ENCODE peak calls at places on chromosomes 16 and 17, in six cellular contexts. One of them, this sample, is unnamed. For H3K36me3, the result is how much of the 10 kb centered on the place peaks cover.

GRCh38 chr17:13202835-13203234 is 185.0 kb upstream of the ELAC2 start:
- DNase-seq in stomach: no peak
- DNase-seq in suprapubic skin: no peak
- DNase-seq in sigmoid colon: no peak
- DNase-seq in tibial nerve: no peak
- DNase-seq in upper lobe of left lung: no peak
- DNase-seq in this sample: no peak

GRCh38 chr16:67539271-67539670 is 10.6 kb downstream of the RIPOR1 start:
- DNase-seq in stomach: no peak
- DNase-seq in tibial nerve: no peak
- DNase-seq in sigmoid colon: no peak
- DNase-seq in upper lobe of left lung: no peak
- DNase-seq in suprapubic skin: no peak
- DNase-seq in this sample: no peak

GRCh38 chr17:81510798-81511549 is 1.6 kb downstream of the ACTG1 start:
- DNase-seq in stomach: no peak
- DNase-seq in tibial nerve: no peak
- DNase-seq in upper lobe of left lung: no peak
- DNase-seq in sigmoid colon: no peak
- DNase-seq in suprapubic skin: no peak
- DNase-seq in this sample: peak

GRCh38 chr16:89700649-89701424 is 668 bp downstream of the SPATA2L start:
- DNase-seq in suprapubic skin: peak
- DNase-seq in stomach: peak
- DNase-seq in upper lobe of left lung: peak
- DNase-seq in tibial nerve: no peak
- DNase-seq in sigmoid colon: no peak
- DNase-seq in this sample: peak

GRCh38 chr17:28328325-28328724 is 6.9 kb downstream of the IFT20 start:
- DNase-seq in tibial nerve: no peak
- DNase-seq in stomach: peak
- DNase-seq in sigmoid colon: peak
- DNase-seq in upper lobe of left lung: no peak
- DNase-seq in suprapubic skin: no peak
- DNase-seq in this sample: no peak

GRCh38 chr17:49928126-49928800 is 40.7 kb upstream of the DLX4 start:
- DNase-seq in stomach: no peak
- DNase-seq in sigmoid colon: no peak
- DNase-seq in tibial nerve: no peak
- DNase-seq in upper lobe of left lung: no peak
- DNase-seq in suprapubic skin: no peak
- DNase-seq in this sample: no peak

GRCh38 chr16:63806794-63807506 is 1314.9 kb downstream of the CDH11 start:
- DNase-seq in suprapubic skin: no peak
- DNase-seq in upper lobe of left lung: no peak
- DNase-seq in tibial nerve: no peak
- DNase-seq in sigmoid colon: no peak
- DNase-seq in stomach: no peak
- DNase-seq in this sample: no peak

GRCh38 chr17:49434821-49435581 is 20.3 kb upstream of the PHB1 start:
- DNase-seq in tibial nerve: no peak
- DNase-seq in suprapubic skin: peak
- DNase-seq in upper lobe of left lung: no peak
- DNase-seq in sigmoid colon: no peak
- DNase-seq in stomach: peak
- DNase-seq in this sample: no peak

GRCh38 chr17:50559674-50560184 is 786 bp upstream of the CACNA1G start:
- DNase-seq in sigmoid colon: peak
- DNase-seq in tibial nerve: no peak
- DNase-seq in suprapubic skin: no peak
- DNase-seq in stomach: peak
- DNase-seq in upper lobe of left lung: peak
- DNase-seq in this sample: peak

GRCh38 chr17:40224707-40225092 is 5.6 kb downstream of the WIPF2 start:
- DNase-seq in upper lobe of left lung: peak
- DNase-seq in sigmoid colon: no peak
- DNase-seq in suprapubic skin: no peak
- DNase-seq in stomach: peak
- DNase-seq in tibial nerve: peak
- DNase-seq in this sample: no peak

GRCh38 chr16:20851601-20852000 is 45.3 kb downstream of the REXO5 start:
- DNase-seq in suprapubic skin: peak
- DNase-seq in sigmoid colon: peak
- DNase-seq in stomach: peak
- DNase-seq in upper lobe of left lung: peak
- DNase-seq in tibial nerve: peak
- DNase-seq in this sample: peak

GRCh38 chr17:36777118-36777517 is 160.2 kb upstream of the LHX1 start:
- DNase-seq in sigmoid colon: no peak
- DNase-seq in tibial nerve: no peak
- DNase-seq in upper lobe of left lung: no peak
- DNase-seq in stomach: no peak
- DNase-seq in suprapubic skin: no peak
- DNase-seq in this sample: no peak

GRCh38 chr17:50634123-50634914 is at the start of gene ABCC3:
- DNase-seq in stomach: peak
- DNase-seq in upper lobe of left lung: peak
- DNase-seq in suprapubic skin: no peak
- DNase-seq in sigmoid colon: no peak
- DNase-seq in tibial nerve: no peak
- DNase-seq in this sample: peak

GRCh38 chr17:21396237-21396636 is 20.1 kb downstream of the KCNJ12 start:
- DNase-seq in suprapubic skin: no peak
- DNase-seq in tibial nerve: no peak
- DNase-seq in sigmoid colon: no peak
- DNase-seq in upper lobe of left lung: no peak
- DNase-seq in stomach: no peak
- DNase-seq in this sample: no peak

GRCh38 chr17:75909051-75909811 is 4.5 kb upstream of the MRPL38 start:
- DNase-seq in stomach: peak
- DNase-seq in tibial nerve: no peak
- DNase-seq in suprapubic skin: no peak
- DNase-seq in sigmoid colon: no peak
- DNase-seq in upper lobe of left lung: peak
- DNase-seq in this sample: no peak

GRCh38 chr16:78988361-78988992 is 612.1 kb downstream of the MAF start:
- DNase-seq in stomach: no peak
- DNase-seq in suprapubic skin: no peak
- DNase-seq in tibial nerve: no peak
- DNase-seq in upper lobe of left lung: no peak
- DNase-seq in sigmoid colon: no peak
- DNase-seq in this sample: no peak

GRCh38 chr17:67289174-67289876 is 44.3 kb upstream of the HELZ start:
- DNase-seq in stomach: peak
- DNase-seq in tibial nerve: peak
- DNase-seq in sigmoid colon: peak
- DNase-seq in suprapubic skin: peak
- DNase-seq in upper lobe of left lung: peak
- DNase-seq in this sample: peak

GRCh38 chr17:74008196-74008595 is 195.3 kb upstream of the RPL38 start:
- DNase-seq in sigmoid colon: no peak
- DNase-seq in suprapubic skin: no peak
- DNase-seq in stomach: no peak
- DNase-seq in upper lobe of left lung: peak
- DNase-seq in tibial nerve: no peak
- DNase-seq in this sample: no peak

GRCh38 chr16:57801856-57802634 is at the start of gene KIFC3:
- DNase-seq in sigmoid colon: peak
- DNase-seq in suprapubic skin: peak
- DNase-seq in upper lobe of left lung: peak
- DNase-seq in tibial nerve: peak
- DNase-seq in stomach: peak
- DNase-seq in this sample: peak

GRCh38 chr17:66214893-66215528 is 14.2 kb downstream of the APOH start:
- DNase-seq in stomach: no peak
- DNase-seq in sigmoid colon: no peak
- DNase-seq in upper lobe of left lung: no peak
- DNase-seq in tibial nerve: no peak
- DNase-seq in suprapubic skin: no peak
- DNase-seq in this sample: no peak

GRCh38 chr17:79920751-79921410 is 81.6 kb upstream of the CBX4 start:
- DNase-seq in suprapubic skin: no peak
- DNase-seq in sigmoid colon: no peak
- DNase-seq in upper lobe of left lung: no peak
- DNase-seq in tibial nerve: no peak
- DNase-seq in stomach: no peak
- DNase-seq in this sample: no peak

GRCh38 chr17:49952209-49952911 is 16.6 kb upstream of the DLX4 start:
- DNase-seq in upper lobe of left lung: peak
- DNase-seq in stomach: peak
- DNase-seq in sigmoid colon: peak
- DNase-seq in tibial nerve: peak
- DNase-seq in suprapubic skin: no peak
- DNase-seq in this sample: peak

DNA sequence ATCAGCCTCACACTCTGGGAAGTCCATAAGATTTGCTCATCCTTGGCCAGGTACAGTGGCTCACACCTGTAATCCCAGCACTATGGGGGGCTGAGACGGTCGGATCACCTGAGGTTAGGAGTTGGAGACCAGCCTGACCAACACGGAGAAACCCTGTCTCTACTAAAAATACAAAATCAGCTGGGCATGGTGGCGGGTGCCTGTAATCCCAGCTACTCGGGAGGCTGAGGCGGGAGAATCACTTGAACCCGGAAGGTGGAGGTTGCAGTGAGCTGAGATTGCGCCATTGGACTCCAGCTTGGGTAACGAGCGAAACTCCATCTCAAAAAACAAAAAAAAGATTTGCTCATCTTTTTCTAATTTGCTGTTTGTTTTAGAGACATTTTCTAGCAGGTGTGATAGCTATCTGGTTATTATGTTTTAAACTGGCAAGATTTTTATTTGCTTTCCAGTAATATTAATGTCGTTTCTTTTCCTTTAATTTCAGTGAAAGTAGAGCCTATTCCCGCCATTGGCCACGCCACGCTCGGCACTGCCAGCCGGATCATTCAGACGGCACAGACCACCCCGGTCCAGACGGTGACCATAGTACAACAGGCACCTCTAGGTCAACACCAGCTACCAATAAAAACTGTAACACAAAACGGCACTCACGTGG is 61.5 kb downstream of the WDR45B start:
- DNase-seq in stomach: no peak
- DNase-seq in suprapubic skin: no peak
- DNase-seq in sigmoid colon: no peak
- DNase-seq in tibial nerve: no peak
- DNase-seq in upper lobe of left lung: no peak
- DNase-seq in this sample: no peak
- H3K36me3 ChIP-seq in stomach: half or more
- H3K36me3 ChIP-seq in suprapubic skin: half or more
- H3K36me3 ChIP-seq in sigmoid colon: under half
- H3K36me3 ChIP-seq in tibial nerve: under half
- H3K36me3 ChIP-seq in upper lobe of left lung: under half
- H3K36me3 ChIP-seq in this sample: under half

GRCh38 chr16:86921289-86921688 is 342.9 kb downstream of the FOXL1 start:
- DNase-seq in suprapubic skin: no peak
- DNase-seq in sigmoid colon: peak
- DNase-seq in upper lobe of left lung: no peak
- DNase-seq in stomach: no peak
- DNase-seq in tibial nerve: no peak
- DNase-seq in this sample: no peak

GRCh38 chr16:86925067-86925791 is 346.9 kb downstream of the FOXL1 start:
- DNase-seq in suprapubic skin: no peak
- DNase-seq in sigmoid colon: no peak
- DNase-seq in stomach: no peak
- DNase-seq in upper lobe of left lung: no peak
- DNase-seq in tibial nerve: no peak
- DNase-seq in this sample: no peak

GRCh38 chr16:86924537-86924936 is 346.2 kb downstream of the FOXL1 start:
- DNase-seq in stomach: no peak
- DNase-seq in suprapubic skin: no peak
- DNase-seq in tibial nerve: no peak
- DNase-seq in sigmoid colon: no peak
- DNase-seq in upper lobe of left lung: no peak
- DNase-seq in this sample: no peak

GRCh38 chr16:86922311-86922710 is 344.0 kb downstream of the FOXL1 start:
- DNase-seq in tibial nerve: no peak
- DNase-seq in suprapubic skin: no peak
- DNase-seq in sigmoid colon: no peak
- DNase-seq in stomach: no peak
- DNase-seq in upper lobe of left lung: no peak
- DNase-seq in this sample: no peak

DNA sequence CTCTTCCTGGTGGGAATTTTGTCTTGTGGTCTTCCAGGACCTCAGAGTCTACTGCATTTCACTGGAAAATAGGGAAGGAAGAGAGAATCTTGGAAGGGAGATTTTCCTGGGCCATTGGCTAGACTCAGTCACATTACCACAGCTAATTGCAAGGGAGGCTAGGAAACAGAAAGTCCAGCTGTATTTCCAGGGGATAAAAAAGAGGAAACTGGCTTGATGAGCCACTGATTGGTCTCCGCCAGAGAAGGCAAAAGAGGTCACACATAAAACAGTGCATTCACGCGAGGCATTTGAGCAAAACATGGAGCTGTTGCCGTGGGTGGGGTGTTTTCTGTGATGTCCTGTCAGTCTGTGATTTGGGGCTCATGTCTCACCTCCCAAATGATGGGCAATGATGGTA is 345.3 kb downstream of the FOXL1 start:
- DNase-seq in tibial nerve: no peak
- DNase-seq in stomach: no peak
- DNase-seq in upper lobe of left lung: no peak
- DNase-seq in suprapubic skin: no peak
- DNase-seq in sigmoid colon: no peak
- DNase-seq in this sample: no peak
- H3K27ac ChIP-seq in tibial nerve: no peak
- H3K27ac ChIP-seq in stomach: no peak
- H3K27ac ChIP-seq in upper lobe of left lung: no peak
- H3K27ac ChIP-seq in suprapubic skin: no peak
- H3K27ac ChIP-seq in sigmoid colon: no peak
- H3K27ac ChIP-seq in this sample: no peak

GRCh38 chr16:62644030-62644812 is 608.0 kb upstream of the CDH8 start:
- DNase-seq in suprapubic skin: no peak
- DNase-seq in tibial nerve: no peak
- DNase-seq in sigmoid colon: no peak
- DNase-seq in upper lobe of left lung: no peak
- DNase-seq in stomach: no peak
- DNase-seq in this sample: no peak

GRCh38 chr16:62639890-62640289 is 603.7 kb upstream of the CDH8 start:
- DNase-seq in sigmoid colon: no peak
- DNase-seq in suprapubic skin: no peak
- DNase-seq in stomach: no peak
- DNase-seq in tibial nerve: no peak
- DNase-seq in upper lobe of left lung: no peak
- DNase-seq in this sample: no peak

GRCh38 chr16:62642677-62643076 is 606.4 kb upstream of the CDH8 start:
- DNase-seq in upper lobe of left lung: no peak
- DNase-seq in stomach: no peak
- DNase-seq in sigmoid colon: no peak
- DNase-seq in tibial nerve: no peak
- DNase-seq in suprapubic skin: no peak
- DNase-seq in this sample: no peak

GRCh38 chr16:62638324-62638911 is 602.2 kb upstream of the CDH8 start:
- DNase-seq in upper lobe of left lung: no peak
- DNase-seq in sigmoid colon: no peak
- DNase-seq in tibial nerve: no peak
- DNase-seq in suprapubic skin: no peak
- DNase-seq in stomach: no peak
- DNase-seq in this sample: no peak

GRCh38 chr16:62638964-62639861 is 603.0 kb upstream of the CDH8 start:
- DNase-seq in sigmoid colon: no peak
- DNase-seq in suprapubic skin: no peak
- DNase-seq in stomach: no peak
- DNase-seq in tibial nerve: no peak
- DNase-seq in upper lobe of left lung: no peak
- DNase-seq in this sample: no peak
- TF ChIP-seq EP300 in sigmoid colon: no peak
- TF ChIP-seq EP300 in suprapubic skin: no peak
- TF ChIP-seq EP300 in stomach: no peak
- TF ChIP-seq EP300 in tibial nerve: no peak
- TF ChIP-seq EP300 in upper lobe of left lung: no peak
- TF ChIP-seq EP300 in this sample: no peak

GRCh38 chr16:84495506-84495905 is 9.0 kb downstream of the MEAK7 start:
- DNase-seq in sigmoid colon: no peak
- DNase-seq in stomach: peak
- DNase-seq in upper lobe of left lung: peak
- DNase-seq in suprapubic skin: peak
- DNase-seq in tibial nerve: no peak
- DNase-seq in this sample: no peak
- H3K36me3 ChIP-seq in sigmoid colon: under half
- H3K36me3 ChIP-seq in stomach: half or more
- H3K36me3 ChIP-seq in upper lobe of left lung: under half
- H3K36me3 ChIP-seq in suprapubic skin: half or more
- H3K36me3 ChIP-seq in tibial nerve: under half
- H3K36me3 ChIP-seq in this sample: under half

This sample was measured in ovary.